ENCODE peak calls at places on chromosome 14, in ten cellular contexts. D is osteoblast, T is hepatic stellate cell, E is small intestine, I is upper lobe of right lung, J is T-helper 2 cell, U is neural crest cell, X is T-helper 1 cell, V is IMR-90, L is AG08395. C is an unnamed sample.

GRCh38 chr14:31449971-31450610 is 7.2 kb downstream of the DTD2 start:
- DNase-seq in D (peak), T (peak), E (peak), I (no peak), J (peak), U (no peak), X (no peak), V (peak), L (peak), C (peak)

GRCh38 chr14:73833530-73834257 is 17.9 kb upstream of the PTGR2 start:
- DNase-seq in D (peak), T (no peak), E (no peak), I (no peak), J (no peak), U (peak), X (no peak), V (peak), L (peak), C (peak)

GRCh38 chr14:100654814-100655795 is 67.9 kb upstream of the BEGAIN start:
- DNase-seq in D (peak), T (no peak), E (peak), I (no peak), J (peak), U (peak), X (peak), V (no peak), L (peak), C (no peak)

GRCh38 chr14:104184506-104184905 is 46.1 kb downstream of the KIF26A start:
- DNase-seq in D (no peak), T (no peak), E (no peak), I (no peak), J (no peak), U (no peak), X (no peak), V (no peak), L (no peak), C (no peak)

GRCh38 chr14:37697489-37698121 is 102.2 kb downstream of the TTC6 start:
- DNase-seq in D (peak), T (no peak), E (peak), I (no peak), J (no peak), U (no peak), X (no peak), V (peak), L (peak), C (peak)

GRCh38 chr14:95495538-95496025 is 20.9 kb downstream of the SYNE3 start:
- DNase-seq in D (no peak), T (no peak), E (no peak), I (no peak), J (peak), U (no peak), X (no peak), V (no peak), L (no peak), C (no peak)

GRCh38 chr14:52923902-52924575 is 26.8 kb downstream of the FERMT2 start:
- DNase-seq in D (no peak), T (no peak), E (no peak), I (no peak), J (peak), U (no peak), X (no peak), V (no peak), L (no peak), C (no peak)

GRCh38 chr14:23578560-23579310 is at the start of gene JPH4:
- DNase-seq in D (peak), T (no peak), E (no peak), I (no peak), J (no peak), U (no peak), X (no peak), V (no peak), L (no peak), C (no peak)

C was measured in astrocyte of the cerebellum.